ENCODE peak calls at places on chromosomes 4 and X, in four cellular contexts. G is K562, N is GM12891, O is GM12878. Z is an unnamed sample.

GRCh38 chr4:175066923-175067627 is 148.9 kb downstream of the ADAM29 start:
- DNase-seq in G (no peak), N (no peak), O (no peak), Z (no peak)

GRCh38 chrX:153668423-153669173 is 5.0 kb downstream of the PNCK start:
- DNase-seq in G (no peak), N (no peak), O (no peak), Z (no peak)

GRCh38 chrX:9644335-9644734 is 121.3 kb downstream of the GPR143 start:
- DNase-seq in G (no peak), N (no peak), O (peak; percentile 61), Z (no peak)

GRCh38 chr4:55729306-55730142 is 90.1 kb upstream of the EXOC1L start:
- DNase-seq in G (peak; percentile 84), N (no peak), O (no peak), Z (no peak)

GRCh38 chr4:107261241-107261874 is 225.2 kb upstream of the DKK2 start:
- DNase-seq in G (no peak), N (no peak), O (no peak), Z (no peak)

GRCh38 chr4:107579099-107579498 is 140.9 kb downstream of the PAPSS1 start:
- DNase-seq in G (peak; percentile 26), N (no peak), O (no peak), Z (no peak)

GRCh38 chr4:151690884-151691283 is 69.9 kb downstream of the GATB start:
- DNase-seq in G (no peak), N (no peak), O (no peak), Z (no peak)

GRCh38 chrX:154749856-154750255 is 1.0 kb downstream of the GAB3 start:
- DNase-seq in G (no peak), N (no peak), O (no peak), Z (no peak)

GRCh38 chr4:185729300-185729912 is 82.6 kb downstream of the SORBS2 start:
- DNase-seq in G (no peak), N (no peak), O (no peak), Z (no peak)

GRCh38 chrX:72041166-72041565 is 90.5 kb downstream of the RTL5 start:
- DNase-seq in G (no peak), N (no peak), O (no peak), Z (no peak)

GRCh38 chrX:43552166-43552565 is 103.9 kb upstream of the MAOA start:
- DNase-seq in G (no peak), N (no peak), O (no peak), Z (no peak)

GRCh38 chr4:113547487-113548042 is 214.0 kb downstream of the CAMK2D start:
- DNase-seq in G (peak; percentile 63), N (peak; percentile 33), O (peak; percentile 97), Z (peak; percentile 77)

GRCh38 chrX:153412746-153413720 is 1.8 kb downstream of the ZFP92 start:
- DNase-seq in G (no peak), N (no peak), O (no peak), Z (no peak)

GRCh38 chr4:76689079-76689817 is 208.7 kb downstream of the SOWAHB start:
- DNase-seq in G (no peak), N (peak; percentile 22), O (no peak), Z (no peak)

GRCh38 chr4:16890651-16891050 is 7.8 kb downstream of the LDB2 start:
- DNase-seq in G (no peak), N (no peak), O (no peak), Z (no peak)

GRCh38 chr4:82525287-82525898 is 36.4 kb downstream of the TMEM150C start:
- DNase-seq in G (no peak), N (no peak), O (no peak), Z (no peak)

GRCh38 chrX:31165241-31166035 is 93.6 kb upstream of the FTHL17 start:
- DNase-seq in G (no peak), N (no peak), O (no peak), Z (no peak)

GRCh38 chr4:44186096-44186849 is 262.3 kb downstream of the KCTD8 start:
- DNase-seq in G (no peak), N (no peak), O (no peak), Z (no peak)

GRCh38 chr4:88526221-88526815 is 2.7 kb upstream of the PYURF start:
- DNase-seq in G (no peak), N (no peak), O (no peak), Z (no peak)

GRCh38 chr4:33060873-33061542 is 2340.8 kb downstream of the PCDH7 start:
- DNase-seq in G (no peak), N (no peak), O (no peak), Z (no peak)

GRCh38 chrX:111010151-111010550 is 85.8 kb upstream of the PAK3 start:
- DNase-seq in G (no peak), N (no peak), O (no peak), Z (no peak)

GRCh38 chr4:165410214-165410613 is 31.4 kb downstream of the CPE start:
- DNase-seq in G (no peak), N (no peak), O (no peak), Z (no peak)

GRCh38 chr4:142091691-142092182 is 455.4 kb downstream of the IL15 start:
- DNase-seq in G (no peak), N (no peak), O (no peak), Z (no peak)

GRCh38 chrX:19743386-19743785 is 144.0 kb downstream of the SH3KBP1 start:
- DNase-seq in G (no peak), N (no peak), O (peak; percentile 70), Z (no peak)

GRCh38 chr4:147453561-147454141 is 27.2 kb upstream of the EDNRA start:
- DNase-seq in G (no peak), N (no peak), O (no peak), Z (no peak)

GRCh38 chr4:137623013-137623412 is 90.7 kb upstream of the PCDH18 start:
- DNase-seq in G (no peak), N (no peak), O (no peak), Z (no peak)

GRCh38 chrX:129665916-129666644 is 11.3 kb upstream of the APLN start:
- DNase-seq in G (no peak), N (no peak), O (no peak), Z (no peak)

GRCh38 chrX:107825698-107826285 is at the start of gene MID2:
- DNase-seq in G (no peak), N (peak; percentile 6), O (no peak), Z (no peak)

GRCh38 chr4:55553442-55553841 is 6.7 kb upstream of the CLOCK start:
- DNase-seq in G (no peak), N (no peak), O (no peak), Z (no peak)

GRCh38 chrX:67044029-67044653 is 405.3 kb upstream of the EDA2R start:
- DNase-seq in G (no peak), N (no peak), O (no peak), Z (no peak)
- TF ChIP-seq SPI1 in G (no peak), N (no peak), O (no peak), Z (no peak)

DNA sequence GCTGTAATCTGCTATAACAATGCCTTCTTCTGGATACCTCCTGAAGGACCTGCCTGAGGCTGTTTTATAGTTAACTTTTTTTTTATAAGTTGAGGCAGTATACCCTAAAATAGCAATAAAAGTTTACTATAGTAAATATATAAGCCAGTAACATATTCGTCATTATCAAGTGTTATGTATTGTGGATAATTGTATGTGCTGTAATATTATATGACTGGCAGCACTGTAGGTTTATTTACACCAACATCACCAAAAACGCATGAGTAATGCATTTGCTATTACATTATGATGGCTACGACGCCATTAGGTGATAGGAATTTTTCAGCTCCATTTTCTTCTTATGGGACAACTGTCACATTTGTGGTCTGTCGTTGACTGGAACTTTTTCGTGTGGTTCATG is 237.2 kb upstream of the PITX2 start:
- DNase-seq in G (no peak), N (no peak), O (no peak), Z (no peak)
- TF ChIP-seq SPI1 in G (no peak), N (no peak), O (no peak), Z (no peak)

GRCh38 chr4:2757426-2757825 is 1.3 kb upstream of the TNIP2 start:
- DNase-seq in G (no peak), N (no peak), O (no peak), Z (no peak)
- TF ChIP-seq SPI1 in G (no peak), N (no peak), O (no peak), Z (no peak)

GRCh38 chr4:40475609-40476008 is 140.5 kb downstream of the CHRNA9 start:
- DNase-seq in G (no peak), N (no peak), O (no peak), Z (no peak)
- TF ChIP-seq SPI1 in G (no peak), N (no peak), O (no peak), Z (no peak)

Z was measured in HL-60.